ENCODE peak calls at places on chromosomes 5 and 9, in five cellular contexts. L is neural crest cell, A is hepatocyte, N is endothelial cell, U is NCI-H1694 treated with DMSO at 0.1 percent for 48 hours. T is an unnamed sample.

GRCh38 chr9:130498298-130498917 is 53.6 kb downstream of the ASS1 start:
- DNase-seq in L (no peak), U (no peak), N (no peak), A (peak; percentile 38), T (no peak)

GRCh38 chr9:127904888-127905728 is 5.7 kb upstream of the ST6GALNAC6 start:
- DNase-seq in L (no peak), A (no peak), U (no peak), N (no peak), T (no peak)

GRCh38 chr5:178314066-178314660 is 81.6 kb upstream of the PHYKPL start:
- DNase-seq in A (no peak), L (no peak), N (no peak), U (no peak), T (no peak)

GRCh38 chr5:150411245-150411979 is 1.3 kb downstream of the CD74 start:
- DNase-seq in U (no peak), N (no peak), L (no peak), A (peak; percentile 34), T (no peak)

GRCh38 chr9:37200572-37201005 is 80.2 kb downstream of the ZCCHC7 start:
- DNase-seq in N (no peak), A (no peak), U (no peak), L (no peak), T (no peak)

GRCh38 chr9:89160797-89161196 is 17.8 kb downstream of the SHC3 start:
- DNase-seq in A (no peak), L (no peak), N (no peak), U (no peak), T (no peak)

GRCh38 chr5:148343603-148344230 is 8.4 kb downstream of the SPINK9 start:
- DNase-seq in A (no peak), U (no peak), N (no peak), L (no peak), T (no peak)

GRCh38 chr9:77063645-77064285 is 44.3 kb downstream of the FOXB2 start:
- DNase-seq in L (no peak), N (no peak), A (peak; percentile 26), U (no peak), T (no peak)

GRCh38 chr5:16144416-16144815 is 35.2 kb downstream of the MARCHF11 start:
- DNase-seq in N (no peak), L (no peak), A (no peak), U (no peak), T (no peak)

GRCh38 chr9:107351382-107352045 is 68.4 kb downstream of the RAD23B start:
- DNase-seq in A (peak; percentile 41), L (no peak), N (no peak), U (no peak), T (no peak)

GRCh38 chr9:86713456-86713855 is 233.8 kb downstream of the GAS1 start:
- DNase-seq in U (no peak), A (no peak), N (no peak), L (no peak), T (no peak)

GRCh38 chr9:105187781-105188180 is 56.7 kb upstream of the SLC44A1 start:
- DNase-seq in N (no peak), U (no peak), A (no peak), L (no peak), T (no peak)

GRCh38 chr5:132473019-132473531 is 17.5 kb downstream of the IRF1 start:
- DNase-seq in N (no peak), U (no peak), L (no peak), A (no peak), T (no peak)

GRCh38 chr5:60945760-60946253 is 802 bp downstream of the NDUFAF2 start:
- DNase-seq in U (no peak), L (no peak), N (no peak), A (no peak), T (no peak)

GRCh38 chr9:561430-561829 is 280.1 kb upstream of the DMRT1 start:
- DNase-seq in N (no peak), U (no peak), L (no peak), A (no peak), T (no peak)

GRCh38 chr5:96880402-96881164 is 4.3 kb downstream of the ERAP2 start:
- DNase-seq in L (no peak), U (no peak), N (no peak), A (no peak), T (no peak)

GRCh38 chr9:6584881-6585597 is 60.5 kb downstream of the GLDC start:
- DNase-seq in U (peak; percentile 41), A (peak; percentile 49), N (no peak), L (no peak), T (no peak)

GRCh38 chr5:167918492-167919267 is 372.8 kb upstream of the WWC1 start:
- DNase-seq in L (no peak), N (no peak), A (no peak), U (no peak), T (no peak)

GRCh38 chr5:54390015-54390414 is 65.5 kb upstream of the HSPB3 start:
- DNase-seq in L (no peak), N (no peak), A (peak; percentile 66), U (peak; percentile 96), T (no peak)

GRCh38 chr9:92749934-92750315 is 14.7 kb downstream of the BICD2 start:
- DNase-seq in N (no peak), L (no peak), A (no peak), U (no peak), T (no peak)

GRCh38 chr9:5947912-5948311 is 57.2 kb downstream of the MLANA start:
- DNase-seq in A (no peak), U (no peak), L (no peak), N (no peak), T (peak; percentile 2)

GRCh38 chr9:3331801-3332200 is 194.0 kb downstream of the RFX3 start:
- DNase-seq in L (no peak), A (peak; percentile 7), U (peak; percentile 14), N (no peak), T (no peak)

GRCh38 chr9:7154650-7155049 is 396.9 kb downstream of the KDM4C start:
- DNase-seq in U (no peak), A (no peak), L (no peak), N (no peak), T (no peak)

GRCh38 chr5:135588299-135588698 is 9.5 kb upstream of the CXCL14 start:
- DNase-seq in L (no peak), N (no peak), U (no peak), A (no peak), T (no peak)

GRCh38 chr5:56454219-56454862 is 221.2 kb upstream of the ANKRD55 start:
- DNase-seq in U (no peak), N (no peak), A (no peak), L (no peak), T (no peak)

GRCh38 chr5:61884242-61884855 is 421.7 kb upstream of the KIF2A start:
- DNase-seq in N (no peak), U (no peak), A (no peak), L (no peak), T (no peak)

GRCh38 chr9:543478-543877 is 298.0 kb upstream of the DMRT1 start:
- DNase-seq in A (no peak), N (no peak), U (no peak), L (no peak), T (no peak)

GRCh38 chr9:130443840-130444492 is 795 bp upstream of the ASS1 start:
- DNase-seq in A (no peak), L (no peak), U (no peak), N (no peak), T (no peak)

T was measured in NT2/D1.